ENCODE peak calls at places on chromosomes 3 and 15, in ten cellular contexts. X is mucosa of gallbladder; O is neural crest cell; F is coronary artery; C is G401; K is stimulated activated CD8-positive, alpha-beta memory T cell treated with anti-CD3 and anti-CD28 coated beads, Interleukin-7, amount 100 ng/mL, for 1 hour; H is nephron progenitor cell; S is RWPE1; Y is A549; T is progenitor cell of endocrine pancreas. G is an unnamed sample.

GRCh38 chr3:40104441-40104840 is 205.1 kb upstream of the EIF1B start:
- DNase-seq in X (no peak), O (no peak), F (no peak), C (no peak), K (no peak), H (no peak), S (no peak), Y (no peak), T (no peak), G (no peak)

GRCh38 chr3:112646623-112647022 is 5.7 kb upstream of the CCDC80 start:
- DNase-seq in X (no peak), O (no peak), F (no peak), C (no peak), K (no peak), H (no peak), S (no peak), Y (peak; percentile 86), T (no peak), G (no peak)

GRCh38 chr3:197298858-197299854 is 744 bp upstream of the DLG1 start:
- DNase-seq in X (peak; percentile 39), O (peak; percentile 12), F (no peak), C (peak; percentile 66), K (no peak), H (peak; percentile 53), S (peak; percentile 75), Y (peak; percentile 40), T (peak; percentile 36), G (peak; percentile 68)

GRCh38 chr15:40270246-40270995 is 12.4 kb downstream of the ANKRD63 start:
- DNase-seq in X (no peak), O (no peak), F (no peak), C (no peak), K (no peak), H (no peak), S (no peak), Y (no peak), T (no peak), G (no peak)

GRCh38 chr3:134354612-134355275 is 19.5 kb downstream of the AMOTL2 start:
- DNase-seq in X (no peak), O (no peak), F (no peak), C (no peak), K (no peak), H (no peak), S (no peak), Y (no peak), T (no peak), G (peak; percentile 30)

GRCh38 chr3:114214542-114215341 is 22.6 kb downstream of the ZNF80 start:
- DNase-seq in X (no peak), O (no peak), F (no peak), C (no peak), K (no peak), H (no peak), S (no peak), Y (no peak), T (no peak), G (no peak)

GRCh38 chr15:71355268-71355667 is 240.0 kb downstream of the THSD4 start:
- DNase-seq in X (no peak), O (no peak), F (no peak), C (no peak), K (no peak), H (no peak), S (peak; percentile 55), Y (no peak), T (no peak), G (no peak)

GRCh38 chr3:163481738-163482137 is 1596.6 kb downstream of the SI start:
- DNase-seq in X (no peak), O (no peak), F (no peak), C (no peak), K (no peak), H (no peak), S (no peak), Y (no peak), T (no peak), G (no peak)

GRCh38 chr3:20350449-20350848 is 164.4 kb upstream of the SGO1 start:
- DNase-seq in X (no peak), O (no peak), F (no peak), C (no peak), K (no peak), H (no peak), S (no peak), Y (no peak), T (no peak), G (no peak)

GRCh38 chr3:117926819-117927218 is 1107.8 kb downstream of the IGSF11 start:
- DNase-seq in X (no peak), O (no peak), F (no peak), C (no peak), K (no peak), H (no peak), S (no peak), Y (no peak), T (no peak), G (no peak)

GRCh38 chr3:27165348-27165747 is 203.8 kb downstream of the NEK10 start:
- DNase-seq in X (no peak), O (no peak), F (no peak), C (no peak), K (no peak), H (no peak), S (no peak), Y (no peak), T (no peak), G (no peak)

GRCh38 chr3:52428151-52429005 is 16.5 kb downstream of the SEMA3G start:
- DNase-seq in X (peak; percentile 71), O (peak; percentile 53), F (no peak), C (peak; percentile 95), K (no peak), H (peak; percentile 48), S (peak; percentile 38), Y (peak; percentile 61), T (no peak), G (peak; percentile 72)

GRCh38 chr3:183350164-183350563 is 78.3 kb downstream of the MCF2L2 start:
- DNase-seq in X (no peak), O (no peak), F (no peak), C (no peak), K (no peak), H (no peak), S (no peak), Y (no peak), T (no peak), G (no peak)

GRCh38 chr15:92097473-92098178 is 244.1 kb downstream of the SLCO3A1 start:
- DNase-seq in X (peak; percentile 50), O (peak; percentile 57), F (no peak), C (peak; percentile 78), K (no peak), H (peak; percentile 65), S (peak; percentile 65), Y (peak; percentile 52), T (peak; percentile 51), G (peak; percentile 29)